ENCODE peak calls at places on chromosomes 4 and X, in seven cellular contexts. Y is NCI-H1417, L is tibial nerve, R is progenitor cell of endocrine pancreas, K is glomerular endothelial cell, D is NCI-H526, Q is B cell. O is an unnamed sample.

GRCh38 chrX:100931925-100932285 is 3.2 kb upstream of the XKRX start:
- DNase-seq in Y (no peak), L (no peak), R (no peak), K (no peak), D (no peak), Q (peak), O (no peak)

GRCh38 chr4:524196-524595 is 25.2 kb downstream of the PIGG start:
- DNase-seq in Y (no peak), L (no peak), R (no peak), K (no peak), D (no peak), Q (no peak), O (no peak)

GRCh38 chrX:133497356-133497755 is 82.1 kb upstream of the GPC4 start:
- DNase-seq in Y (no peak), L (no peak), R (no peak), K (no peak), D (no peak), Q (no peak), O (no peak)

GRCh38 chr4:24794111-24794860 is 1.1 kb upstream of the SOD3 start:
- DNase-seq in Y (no peak), L (no peak), R (no peak), K (no peak), D (no peak), Q (no peak), O (no peak)

GRCh38 chr4:88018471-88018870 is 11.0 kb downstream of the PKD2 start:
- DNase-seq in Y (no peak), L (no peak), R (no peak), K (no peak), D (no peak), Q (no peak), O (no peak)

GRCh38 chr4:14520171-14520570 is 482.1 kb upstream of the CPEB2 start:
- DNase-seq in Y (no peak), L (no peak), R (no peak), K (no peak), D (no peak), Q (no peak), O (no peak)

GRCh38 chrX:1239681-1240142 is 27.3 kb upstream of the CRLF2 start:
- DNase-seq in Y (no peak), L (peak), R (no peak), K (no peak), D (no peak), Q (peak), O (peak)

GRCh38 chr4:23614284-23614892 is 275.5 kb downstream of the PPARGC1A start:
- DNase-seq in Y (peak), L (no peak), R (no peak), K (no peak), D (peak), Q (no peak), O (peak)

GRCh38 chrX:50768801-50769200 is 45.2 kb downstream of the SHROOM4 start:
- DNase-seq in Y (no peak), L (no peak), R (no peak), K (no peak), D (no peak), Q (no peak), O (no peak)

GRCh38 chrX:111123125-111123524 is 27.1 kb downstream of the PAK3 start:
- DNase-seq in Y (no peak), L (no peak), R (no peak), K (no peak), D (no peak), Q (peak), O (no peak)

GRCh38 chr4:61958591-61958990 is 758.5 kb downstream of the ADGRL3 start:
- DNase-seq in Y (no peak), L (no peak), R (no peak), K (no peak), D (no peak), Q (no peak), O (no peak)

GRCh38 chrX:68945603-68946228 is 116.9 kb downstream of the EFNB1 start:
- DNase-seq in Y (no peak), L (no peak), R (peak), K (no peak), D (peak), Q (no peak), O (no peak)

GRCh38 chr4:71303850-71304249 is 35.0 kb upstream of the SLC4A4 start:
- DNase-seq in Y (no peak), L (no peak), R (no peak), K (no peak), D (no peak), Q (no peak), O (no peak)

GRCh38 chrX:39859991-39860861 is 237.5 kb downstream of the BCOR start:
- DNase-seq in Y (peak), L (no peak), R (no peak), K (peak), D (peak), Q (peak), O (peak)

GRCh38 chr4:1210971-1211370 is 38.0 kb downstream of the CTBP1 start:
- DNase-seq in Y (no peak), L (no peak), R (no peak), K (no peak), D (no peak), Q (no peak), O (no peak)

GRCh38 chr4:17511041-17511949 is 595 bp downstream of the QDPR start:
- DNase-seq in Y (peak), L (peak), R (peak), K (no peak), D (peak), Q (no peak), O (peak)

GRCh38 chr4:164287173-164287572 is 466.8 kb upstream of the SMIM31 start:
- DNase-seq in Y (no peak), L (no peak), R (no peak), K (no peak), D (no peak), Q (no peak), O (no peak)

GRCh38 chrX:73525928-73526690 is 36.9 kb upstream of the CHIC1 start:
- DNase-seq in Y (no peak), L (no peak), R (no peak), K (no peak), D (no peak), Q (no peak), O (no peak)

GRCh38 chr4:127188847-127189246 is 443.9 kb upstream of the INTU start:
- DNase-seq in Y (peak), L (no peak), R (no peak), K (no peak), D (peak), Q (no peak), O (no peak)

GRCh38 chr4:10180927-10181744 is 64.5 kb upstream of the WDR1 start:
- DNase-seq in Y (no peak), L (no peak), R (no peak), K (peak), D (no peak), Q (no peak), O (peak)

GRCh38 chrX:3598046-3598605 is 115.3 kb downstream of the PRKX start:
- DNase-seq in Y (no peak), L (no peak), R (no peak), K (no peak), D (no peak), Q (no peak), O (no peak)

GRCh38 chr4:82667761-82668505 is 106.1 kb upstream of the TMEM150C start:
- DNase-seq in Y (no peak), L (no peak), R (no peak), K (no peak), D (no peak), Q (no peak), O (no peak)

GRCh38 chrX:56733459-56734046 is 4.5 kb downstream of the NBDY start:
- DNase-seq in Y (peak), L (peak), R (peak), K (no peak), D (peak), Q (peak), O (peak)

GRCh38 chr4:173119818-173120217 is 48.8 kb upstream of the GALNT7 start:
- DNase-seq in Y (no peak), L (no peak), R (no peak), K (no peak), D (no peak), Q (no peak), O (no peak)

GRCh38 chr4:156884183-156884582 is 87.4 kb downstream of the PDGFC start:
- DNase-seq in Y (no peak), L (no peak), R (no peak), K (no peak), D (no peak), Q (no peak), O (no peak)

GRCh38 chr4:183284965-183285364 is 35.1 kb downstream of the CLDN22 start:
- DNase-seq in Y (no peak), L (no peak), R (no peak), K (no peak), D (no peak), Q (no peak), O (no peak)

GRCh38 chr4:27836505-27836904 is 975.9 kb downstream of the STIM2 start:
- DNase-seq in Y (no peak), L (no peak), R (no peak), K (no peak), D (no peak), Q (no peak), O (no peak)

GRCh38 chr4:173367946-173368345 is 2.8 kb upstream of the SAP30 start:
- DNase-seq in Y (no peak), L (no peak), R (no peak), K (no peak), D (no peak), Q (no peak), O (no peak)

GRCh38 chr4:59540311-59540710 is 1659.8 kb upstream of the ADGRL3 start:
- DNase-seq in Y (no peak), L (no peak), R (no peak), K (no peak), D (no peak), Q (no peak), O (no peak)

GRCh38 chr4:38667005-38667771 is 3.2 kb downstream of the KLF3 start:
- DNase-seq in Y (peak), L (peak), R (peak), K (peak), D (peak), Q (peak), O (peak)